ENCODE peak calls at places on chromosomes 11 and 22, in five cellular contexts. One of them, this sample, is unnamed.

GRCh38 chr22:20203142-20204099 is 52.6 kb upstream of the CCDC188 start:
- DNase-seq in NAMALWA: no peak
- DNase-seq in fibroblast of villous mesenchyme: peak
- DNase-seq in colonic mucosa: no peak
- DNase-seq in putamen: no peak
- DNase-seq in this sample: peak

GRCh38 chr11:71484248-71485062 is 31.5 kb downstream of the NADSYN1 start:
- DNase-seq in putamen: no peak
- DNase-seq in NAMALWA: no peak
- DNase-seq in colonic mucosa: no peak
- DNase-seq in fibroblast of villous mesenchyme: no peak
- DNase-seq in this sample: no peak

GRCh38 chr11:41851743-41852142 is 392.3 kb upstream of the LRRC4C start:
- DNase-seq in fibroblast of villous mesenchyme: no peak
- DNase-seq in putamen: no peak
- DNase-seq in colonic mucosa: no peak
- DNase-seq in NAMALWA: no peak
- DNase-seq in this sample: no peak

GRCh38 chr22:24772493-24773220 is 1.9 kb downstream of the PIWIL3 start:
- DNase-seq in NAMALWA: no peak
- DNase-seq in fibroblast of villous mesenchyme: peak
- DNase-seq in colonic mucosa: no peak
- DNase-seq in putamen: no peak
- DNase-seq in this sample: no peak

GRCh38 chr22:30866811-30867271 is 101.7 kb downstream of the MORC2 start:
- DNase-seq in NAMALWA: peak
- DNase-seq in fibroblast of villous mesenchyme: no peak
- DNase-seq in putamen: no peak
- DNase-seq in colonic mucosa: no peak
- DNase-seq in this sample: no peak

GRCh38 chr11:2562181-2562581 is 117.4 kb downstream of the KCNQ1 start:
- DNase-seq in NAMALWA: no peak
- DNase-seq in colonic mucosa: no peak
- DNase-seq in fibroblast of villous mesenchyme: no peak
- DNase-seq in putamen: peak
- DNase-seq in this sample: no peak

GRCh38 chr11:116580828-116581227 is 192.0 kb downstream of the BUD13 start:
- DNase-seq in NAMALWA: no peak
- DNase-seq in putamen: peak
- DNase-seq in fibroblast of villous mesenchyme: no peak
- DNase-seq in colonic mucosa: no peak
- DNase-seq in this sample: no peak

GRCh38 chr11:19890308-19890707 is 177.7 kb downstream of the NAV2 start:
- DNase-seq in putamen: no peak
- DNase-seq in colonic mucosa: no peak
- DNase-seq in fibroblast of villous mesenchyme: peak
- DNase-seq in NAMALWA: no peak
- DNase-seq in this sample: no peak

GRCh38 chr11:120336641-120337132 is 474 bp downstream of the ARHGEF12 start:
- DNase-seq in putamen: no peak
- DNase-seq in NAMALWA: no peak
- DNase-seq in colonic mucosa: peak
- DNase-seq in fibroblast of villous mesenchyme: peak
- DNase-seq in this sample: no peak

GRCh38 chr11:3947084-3947483 is 91.6 kb downstream of the STIM1 start:
- DNase-seq in putamen: no peak
- DNase-seq in fibroblast of villous mesenchyme: peak
- DNase-seq in colonic mucosa: peak
- DNase-seq in NAMALWA: peak
- DNase-seq in this sample: peak

GRCh38 chr11:8808226-8808585 is 102.8 kb upstream of the AKIP1 start:
- DNase-seq in NAMALWA: no peak
- DNase-seq in putamen: no peak
- DNase-seq in colonic mucosa: peak
- DNase-seq in fibroblast of villous mesenchyme: peak
- DNase-seq in this sample: no peak

GRCh38 chr11:119509277-119509841 is 86.4 kb upstream of the THY1 start:
- DNase-seq in fibroblast of villous mesenchyme: no peak
- DNase-seq in NAMALWA: no peak
- DNase-seq in putamen: no peak
- DNase-seq in colonic mucosa: no peak
- DNase-seq in this sample: no peak

GRCh38 chr11:61174275-61174674 is 13.0 kb upstream of the VPS37C start:
- DNase-seq in colonic mucosa: no peak
- DNase-seq in putamen: no peak
- DNase-seq in fibroblast of villous mesenchyme: no peak
- DNase-seq in NAMALWA: no peak
- DNase-seq in this sample: no peak

GRCh38 chr11:119207300-119207570 is 1.1 kb downstream of the CBL start:
- DNase-seq in fibroblast of villous mesenchyme: no peak
- DNase-seq in NAMALWA: no peak
- DNase-seq in colonic mucosa: no peak
- DNase-seq in putamen: no peak
- DNase-seq in this sample: no peak

GRCh38 chr11:103803062-103803461 is 233.4 kb upstream of the DDI1 start:
- DNase-seq in fibroblast of villous mesenchyme: no peak
- DNase-seq in colonic mucosa: no peak
- DNase-seq in putamen: no peak
- DNase-seq in NAMALWA: peak
- DNase-seq in this sample: no peak

GRCh38 chr11:122743949-122744876 is 88.7 kb downstream of the UBASH3B start:
- DNase-seq in NAMALWA: peak
- DNase-seq in colonic mucosa: peak
- DNase-seq in putamen: no peak
- DNase-seq in fibroblast of villous mesenchyme: no peak
- DNase-seq in this sample: peak

GRCh38 chr11:116870054-116870453 is 32.6 kb upstream of the APOA1 start:
- DNase-seq in fibroblast of villous mesenchyme: no peak
- DNase-seq in colonic mucosa: no peak
- DNase-seq in NAMALWA: no peak
- DNase-seq in putamen: no peak
- DNase-seq in this sample: no peak

GRCh38 chr11:36222755-36223635 is 66.2 kb downstream of the COMMD9 start:
- DNase-seq in colonic mucosa: peak
- DNase-seq in fibroblast of villous mesenchyme: peak
- DNase-seq in NAMALWA: no peak
- DNase-seq in putamen: no peak
- DNase-seq in this sample: no peak

GRCh38 chr22:43884600-43885318 is 7.1 kb downstream of the PNPLA5 start:
- DNase-seq in colonic mucosa: peak
- DNase-seq in putamen: no peak
- DNase-seq in fibroblast of villous mesenchyme: peak
- DNase-seq in NAMALWA: peak
- DNase-seq in this sample: peak

GRCh38 chr11:24155792-24156191 is 341.1 kb upstream of the LUZP2 start:
- DNase-seq in colonic mucosa: no peak
- DNase-seq in fibroblast of villous mesenchyme: no peak
- DNase-seq in NAMALWA: peak
- DNase-seq in putamen: no peak
- DNase-seq in this sample: no peak

GRCh38 chr22:31105282-31105929 is 2.0 kb downstream of the SELENOM start:
- DNase-seq in colonic mucosa: no peak
- DNase-seq in NAMALWA: no peak
- DNase-seq in putamen: no peak
- DNase-seq in fibroblast of villous mesenchyme: no peak
- DNase-seq in this sample: no peak

GRCh38 chr11:45852712-45853101 is 5.4 kb downstream of the CRY2 start:
- DNase-seq in putamen: no peak
- DNase-seq in fibroblast of villous mesenchyme: no peak
- DNase-seq in NAMALWA: peak
- DNase-seq in colonic mucosa: no peak
- DNase-seq in this sample: peak

GRCh38 chr11:59669611-59670009 is 773 bp upstream of the PATL1 start:
- DNase-seq in putamen: peak
- DNase-seq in NAMALWA: no peak
- DNase-seq in fibroblast of villous mesenchyme: peak
- DNase-seq in colonic mucosa: peak
- DNase-seq in this sample: no peak

GRCh38 chr11:35484435-35484834 is 41.0 kb downstream of the PAMR1 start:
- DNase-seq in NAMALWA: no peak
- DNase-seq in putamen: no peak
- DNase-seq in fibroblast of villous mesenchyme: peak
- DNase-seq in colonic mucosa: no peak
- DNase-seq in this sample: no peak

GRCh38 chr11:75815345-75815983 is 454 bp downstream of the UVRAG start:
- DNase-seq in colonic mucosa: peak
- DNase-seq in putamen: no peak
- DNase-seq in fibroblast of villous mesenchyme: peak
- DNase-seq in NAMALWA: peak
- DNase-seq in this sample: peak

GRCh38 chr11:117528061-117528780 is 200.6 kb downstream of the CEP164 start:
- DNase-seq in colonic mucosa: no peak
- DNase-seq in fibroblast of villous mesenchyme: no peak
- DNase-seq in NAMALWA: no peak
- DNase-seq in putamen: no peak
- DNase-seq in this sample: peak

GRCh38 chr22:19844423-19845368 is 10.0 kb downstream of the GNB1L start:
- DNase-seq in fibroblast of villous mesenchyme: peak
- DNase-seq in colonic mucosa: peak
- DNase-seq in putamen: no peak
- DNase-seq in NAMALWA: peak
- DNase-seq in this sample: no peak

GRCh38 chr11:1202154-1202775 is 20.6 kb upstream of the MUC5B start:
- DNase-seq in putamen: no peak
- DNase-seq in colonic mucosa: no peak
- DNase-seq in NAMALWA: peak
- DNase-seq in fibroblast of villous mesenchyme: no peak
- DNase-seq in this sample: no peak

GRCh38 chr11:27040302-27041115 is at the start of gene BBOX1:
- DNase-seq in NAMALWA: no peak
- DNase-seq in fibroblast of villous mesenchyme: no peak
- DNase-seq in colonic mucosa: no peak
- DNase-seq in putamen: peak
- DNase-seq in this sample: no peak

GRCh38 chr11:122440783-122441701 is 214.5 kb upstream of the UBASH3B start:
- DNase-seq in fibroblast of villous mesenchyme: no peak
- DNase-seq in NAMALWA: no peak
- DNase-seq in colonic mucosa: peak
- DNase-seq in putamen: peak
- DNase-seq in this sample: no peak

GRCh38 chr22:22380098-22381030 is 128.2 kb downstream of the ZNF280B start:
- DNase-seq in fibroblast of villous mesenchyme: no peak
- DNase-seq in putamen: no peak
- DNase-seq in NAMALWA: peak
- DNase-seq in colonic mucosa: no peak
- DNase-seq in this sample: peak

GRCh38 chr11:44563716-44564115 is 1.7 kb upstream of the CD82 start:
- DNase-seq in putamen: no peak
- DNase-seq in fibroblast of villous mesenchyme: peak
- DNase-seq in colonic mucosa: no peak
- DNase-seq in NAMALWA: no peak
- DNase-seq in this sample: no peak

GRCh38 chr11:70575396-70576060 is 177.2 kb downstream of the CTTN start:
- DNase-seq in fibroblast of villous mesenchyme: no peak
- DNase-seq in putamen: no peak
- DNase-seq in colonic mucosa: no peak
- DNase-seq in NAMALWA: no peak
- DNase-seq in this sample: no peak

GRCh38 chr11:113435190-113435968 is 39.8 kb downstream of the DRD2 start:
- DNase-seq in fibroblast of villous mesenchyme: no peak
- DNase-seq in putamen: peak
- DNase-seq in NAMALWA: no peak
- DNase-seq in colonic mucosa: no peak
- DNase-seq in this sample: no peak

GRCh38 chr11:130312046-130312445 is 2.7 kb downstream of the ZBTB44 start:
- DNase-seq in NAMALWA: no peak
- DNase-seq in putamen: no peak
- DNase-seq in fibroblast of villous mesenchyme: no peak
- DNase-seq in colonic mucosa: no peak
- DNase-seq in this sample: no peak

GRCh38 chr22:31343235-31344191 is 2.6 kb downstream of the PATZ1 start:
- DNase-seq in fibroblast of villous mesenchyme: peak
- DNase-seq in putamen: no peak
- DNase-seq in colonic mucosa: peak
- DNase-seq in NAMALWA: peak
- DNase-seq in this sample: no peak

GRCh38 chr22:31173386-31174145 is 13.6 kb downstream of the RNF185 start:
- DNase-seq in fibroblast of villous mesenchyme: peak
- DNase-seq in NAMALWA: no peak
- DNase-seq in colonic mucosa: no peak
- DNase-seq in putamen: no peak
- DNase-seq in this sample: no peak

GRCh38 chr11:117836077-117836960 is 11.8 kb upstream of the FXYD2 start:
- DNase-seq in colonic mucosa: peak
- DNase-seq in fibroblast of villous mesenchyme: no peak
- DNase-seq in NAMALWA: no peak
- DNase-seq in putamen: no peak
- DNase-seq in this sample: no peak

This sample was measured in RPMI8226.